ENCODE peak calls at places on chromosomes 12 and 14, in six cellular contexts. H, J, D, I, P and C are unnamed samples.

GRCh38 chr14:36660736-36661505 is 739 bp upstream of the PAX9 start:
- DNase-seq in I (no peak), D (no peak), J (no peak), P (no peak), H (no peak), C (no peak)

GRCh38 chr12:57722716-57723629 is 15.6 kb downstream of the AGAP2 start:
- DNase-seq in P (no peak), D (no peak), I (no peak), H (no peak), J (no peak), C (no peak)

GRCh38 chr12:92912052-92912451 is 17.0 kb downstream of the EEA1 start:
- DNase-seq in I (no peak), J (no peak), D (no peak), H (no peak), P (peak), C (no peak)

GRCh38 chr12:109696485-109697269 is 16.9 kb upstream of the FAM222A start:
- DNase-seq in D (no peak), P (no peak), H (peak), I (peak), J (no peak), C (no peak)

GRCh38 chr14:91876492-91876891 is 9.2 kb upstream of the TC2N start:
- DNase-seq in H (no peak), P (no peak), J (no peak), I (no peak), D (no peak), C (no peak)

GRCh38 chr14:37145395-37145794 is 27.0 kb downstream of the SLC25A21 start:
- DNase-seq in P (no peak), D (no peak), I (no peak), H (no peak), J (no peak), C (no peak)

GRCh38 chr12:68963456-68963859 is 30.5 kb upstream of the CPM start:
- DNase-seq in P (no peak), J (no peak), H (no peak), D (no peak), I (no peak), C (no peak)

GRCh38 chr12:131910302-131911110 is 16.1 kb downstream of the ULK1 start:
- DNase-seq in D (no peak), J (no peak), H (no peak), I (no peak), P (no peak), C (no peak)

GRCh38 chr12:39990122-39991101 is 115.5 kb downstream of the SLC2A13 start:
- DNase-seq in I (peak), H (peak), J (peak), D (peak), P (peak), C (peak)

GRCh38 chr12:94290353-94290752 is 142.0 kb downstream of the PLXNC1 start:
- DNase-seq in H (no peak), J (no peak), D (no peak), I (no peak), P (no peak), C (no peak)

GRCh38 chr14:59454131-59454530 is 11.0 kb downstream of the GPR135 start:
- DNase-seq in D (no peak), H (peak), J (no peak), P (peak), I (no peak), C (no peak)

GRCh38 chr12:2797721-2798418 is 3.1 kb downstream of the FKBP4 start:
- DNase-seq in J (no peak), D (no peak), I (no peak), H (peak), P (no peak), C (no peak)

GRCh38 chr12:31331242-31331641 is 5.3 kb upstream of the SINHCAF start:
- DNase-seq in J (no peak), H (no peak), D (no peak), P (no peak), I (no peak), C (no peak)

GRCh38 chr14:104169765-104170113 is 31.4 kb downstream of the KIF26A start:
- DNase-seq in I (no peak), D (no peak), H (no peak), J (no peak), P (no peak), C (no peak)

GRCh38 chr12:96143392-96143791 is 50.8 kb upstream of the ELK3 start:
- DNase-seq in P (no peak), H (no peak), J (no peak), D (no peak), I (no peak), C (no peak)

GRCh38 chr12:85698937-85699336 is 137.3 kb downstream of the RASSF9 start:
- DNase-seq in P (no peak), I (no peak), J (no peak), H (no peak), D (no peak), C (no peak)

GRCh38 chr14:95321693-95322455 is 2.2 kb upstream of the CLMN start:
- DNase-seq in P (no peak), H (no peak), I (no peak), D (no peak), J (no peak), C (no peak)

GRCh38 chr12:82937151-82937550 is 250.4 kb downstream of the TMTC2 start:
- DNase-seq in I (no peak), H (peak), J (no peak), D (no peak), P (no peak), C (no peak)

GRCh38 chr12:72141381-72141780 is 130.8 kb upstream of the TRHDE start:
- DNase-seq in P (no peak), J (no peak), H (peak), I (peak), D (peak), C (no peak)

GRCh38 chr12:15979096-15980091 is 68.3 kb downstream of the DERA start:
- DNase-seq in H (peak), J (no peak), D (no peak), P (peak), I (peak), C (no peak)

GRCh38 chr14:41022932-41023331 is 583.7 kb upstream of the LRFN5 start:
- DNase-seq in I (no peak), H (peak), D (no peak), J (no peak), P (no peak), C (no peak)

GRCh38 chr12:1739368-1739767 is 48.5 kb downstream of the ADIPOR2 start:
- DNase-seq in D (no peak), I (no peak), P (no peak), J (no peak), H (no peak), C (no peak)

GRCh38 chr12:119157528-119157927 is 21.2 kb upstream of the HSPB8 start:
- DNase-seq in D (no peak), J (no peak), I (no peak), H (no peak), P (no peak), C (no peak)

GRCh38 chr12:45745861-45746277 is 16.4 kb downstream of the ARID2 start:
- DNase-seq in P (no peak), D (no peak), I (no peak), H (peak), J (no peak), C (no peak)

GRCh38 chr14:104393898-104394605 is 185.5 kb upstream of the C14orf180 start:
- DNase-seq in D (no peak), P (no peak), I (no peak), J (peak), H (peak), C (no peak)

GRCh38 chr12:62166525-62166924 is 93.7 kb upstream of the USP15 start:
- DNase-seq in J (no peak), H (no peak), P (no peak), D (no peak), I (no peak), C (no peak)

GRCh38 chr14:69077841-69078240 is 75.1 kb downstream of the DCAF5 start:
- DNase-seq in H (peak), P (no peak), I (no peak), J (no peak), D (no peak), C (no peak)

GRCh38 chr12:72288436-72288835 is 16.3 kb downstream of the TRHDE start:
- DNase-seq in I (no peak), P (no peak), D (no peak), H (no peak), J (no peak), C (no peak)

GRCh38 chr14:59161571-59162175 is 26.8 kb upstream of the DAAM1 start:
- DNase-seq in J (peak), I (no peak), D (no peak), H (peak), P (peak), C (no peak)

GRCh38 chr12:48183876-48184548 is 568 bp downstream of the CCDC184 start:
- DNase-seq in J (peak), I (no peak), D (no peak), P (no peak), H (no peak), C (peak)

GRCh38 chr12:60148109-60148508 is 552.3 kb downstream of the SLC16A7 start:
- DNase-seq in P (peak), I (no peak), J (no peak), H (peak), D (no peak), C (no peak)

GRCh38 chr12:53220857-53221202 is 11.2 kb downstream of the RARG start:
- DNase-seq in J (peak), H (peak), P (no peak), I (peak), D (peak), C (peak)

GRCh38 chr12:46303039-46303666 is 34.3 kb upstream of the SLC38A1 start:
- DNase-seq in J (peak), P (no peak), D (peak), I (peak), H (peak), C (no peak)

GRCh38 chr14:105694961-105695360 is 168.6 kb downstream of the TMEM121 start:
- DNase-seq in J (no peak), H (no peak), D (no peak), I (no peak), P (no peak), C (no peak)
- TF ChIP-seq CTCF in J (no peak), H (no peak), D (no peak), I (no peak), P (no peak), C (no peak)

GRCh38 chr14:20986811-20987210 is 3.0 kb upstream of the METTL17 start:
- DNase-seq in J (no peak), P (peak), I (peak), D (no peak), H (peak), C (no peak)

GRCh38 chr14:20988717-20989116 is 1.1 kb upstream of the METTL17 start:
- DNase-seq in P (no peak), I (no peak), J (no peak), D (no peak), H (peak), C (no peak)

GRCh38 chr14:20989464-20989786 is 355 bp upstream of the METTL17 start:
- DNase-seq in I (peak), D (no peak), J (no peak), H (no peak), P (no peak), C (no peak)

DNA sequence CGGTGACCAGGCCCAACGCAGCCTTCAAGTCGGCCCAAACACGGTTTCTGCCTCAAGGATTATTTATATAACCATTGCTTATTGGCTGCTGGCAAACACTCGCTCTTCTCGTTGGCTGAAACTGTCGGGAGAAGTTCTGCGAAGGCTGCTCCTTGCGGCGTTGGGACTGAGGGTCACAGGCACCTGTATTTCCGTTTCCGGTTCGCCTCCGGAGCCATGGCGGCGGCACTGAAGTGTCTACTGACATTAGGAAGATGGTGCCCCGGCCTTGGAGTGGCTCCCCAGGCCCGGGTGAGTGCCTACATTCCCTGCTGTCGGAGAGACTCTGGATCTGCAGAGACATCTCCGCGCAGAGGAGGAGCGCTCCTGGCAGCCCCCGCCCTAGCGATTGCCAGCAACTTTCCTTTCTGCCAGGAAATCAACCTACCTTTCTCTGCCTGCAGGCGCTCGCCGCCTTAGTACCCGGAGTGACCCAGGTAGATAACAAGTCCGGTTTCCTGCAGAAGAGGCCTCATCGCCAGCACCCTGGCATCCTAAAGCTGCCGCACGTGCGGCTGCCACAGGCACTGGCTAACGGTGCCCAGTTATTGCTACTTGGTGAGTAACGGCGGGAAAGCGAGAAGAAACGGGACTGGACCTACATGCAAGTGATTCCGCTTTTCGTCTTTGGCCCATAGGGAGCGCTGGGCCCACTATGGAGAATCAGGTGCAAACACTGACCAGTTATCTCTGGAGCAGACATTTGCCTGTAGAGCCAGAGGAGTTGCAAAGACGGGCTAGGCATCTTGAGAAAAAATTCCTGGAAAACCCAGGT is at the start of gene METTL17:
- DNase-seq in P (peak), I (peak), H (peak), D (peak), J (peak), C (peak)
- TF ChIP-seq CTCF in P (peak), I (peak), H (peak), D (peak), J (peak), C (no peak)

DNA sequence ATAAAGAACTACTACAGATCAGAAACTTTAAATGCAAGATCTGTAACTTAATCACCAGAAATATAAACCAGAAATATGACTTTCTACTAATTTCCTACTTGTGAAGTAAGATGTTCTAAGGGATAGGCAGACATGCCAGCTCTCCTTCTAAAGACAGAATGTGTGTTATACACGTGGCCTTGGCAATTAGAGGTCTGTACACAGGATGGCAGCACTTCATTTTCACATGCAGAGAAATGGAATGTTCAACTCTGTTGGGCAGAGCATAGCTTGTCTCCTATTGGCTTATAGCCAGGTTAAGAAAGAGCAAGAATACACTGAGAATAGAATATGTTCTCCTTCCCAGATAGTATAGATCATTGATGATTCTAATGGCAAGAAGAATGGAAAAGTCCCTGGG is 403.8 kb downstream of the DAD1 start:
- DNase-seq in H (peak), I (no peak), J (no peak), P (no peak), D (no peak), C (no peak)
- TF ChIP-seq CTCF in H (peak), I (no peak), J (no peak), P (no peak), D (no peak), C (no peak)

GRCh38 chr14:75258079-75258802 is 20.4 kb upstream of the FOS start:
- DNase-seq in D (no peak), P (no peak), I (no peak), H (peak), J (no peak), C (no peak)

GRCh38 chr14:75258803-75259509 is 19.7 kb upstream of the FOS start:
- DNase-seq in H (peak), J (peak), I (peak), D (peak), P (peak), C (peak)

GRCh38 chr14:75259946-75260545 is 18.6 kb upstream of the FOS start:
- DNase-seq in D (no peak), I (no peak), P (no peak), J (no peak), H (no peak), C (no peak)

GRCh38 chr14:75257241-75257640 is 21.4 kb upstream of the FOS start:
- DNase-seq in P (no peak), H (no peak), I (no peak), J (no peak), D (no peak), C (no peak)

DNA sequence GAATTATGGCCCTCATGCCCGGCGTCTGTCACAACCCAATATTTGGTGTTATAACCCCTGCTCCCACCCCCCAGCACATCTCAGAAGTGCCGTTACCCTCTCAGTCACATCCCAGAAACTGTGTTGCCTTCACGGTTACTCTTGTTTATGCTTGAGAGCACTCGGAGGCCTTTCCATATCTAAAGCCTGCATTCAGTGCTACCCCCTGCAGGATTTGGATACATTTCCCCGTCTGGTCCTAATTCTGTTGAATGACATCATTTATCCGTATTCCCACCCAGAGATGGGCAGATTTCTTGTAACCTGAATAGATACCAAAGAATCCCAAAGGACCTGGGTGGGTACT is 19.1 kb upstream of the FOS start:
- DNase-seq in I (no peak), P (no peak), D (no peak), H (peak), J (no peak), C (no peak)
- TF ChIP-seq CTCF in I (peak), P (peak), D (no peak), H (peak), J (no peak), C (no peak)

DNA sequence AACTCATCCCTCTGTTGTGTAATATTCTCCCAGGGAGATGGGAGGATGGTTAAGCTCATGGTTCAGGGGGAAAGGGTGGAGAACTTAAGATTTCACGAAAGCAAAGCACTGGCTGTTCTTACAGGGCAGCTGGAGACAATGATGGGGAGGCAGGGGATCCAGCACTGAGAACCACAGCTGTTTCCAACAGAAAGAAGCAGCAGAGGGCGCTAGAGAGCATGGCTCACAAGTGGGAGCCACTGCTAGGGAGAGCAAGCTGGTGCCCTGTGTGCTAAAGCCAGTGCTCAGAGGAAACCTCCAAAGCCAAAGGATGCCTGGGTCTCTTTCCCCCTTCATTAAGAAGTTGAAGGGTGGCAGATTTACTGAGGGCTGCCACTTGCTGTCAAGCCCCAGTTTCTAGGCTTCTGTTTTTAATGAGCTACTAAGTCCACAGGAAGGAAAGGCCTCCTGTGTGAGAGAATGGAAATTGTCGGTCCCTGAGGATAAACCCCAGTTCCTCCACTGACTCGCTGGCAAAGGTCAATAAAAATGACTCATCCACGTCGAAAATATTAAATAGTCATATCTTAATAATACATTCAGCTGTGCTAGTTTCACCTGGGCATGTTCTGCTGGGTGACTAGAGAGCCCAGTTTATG is 199.7 kb downstream of the ANO2 start:
- DNase-seq in H (peak), P (peak), D (no peak), I (peak), J (peak), C (no peak)
- TF ChIP-seq CTCF in H (peak), P (peak), D (peak), I (peak), J (peak), C (no peak)

DNA sequence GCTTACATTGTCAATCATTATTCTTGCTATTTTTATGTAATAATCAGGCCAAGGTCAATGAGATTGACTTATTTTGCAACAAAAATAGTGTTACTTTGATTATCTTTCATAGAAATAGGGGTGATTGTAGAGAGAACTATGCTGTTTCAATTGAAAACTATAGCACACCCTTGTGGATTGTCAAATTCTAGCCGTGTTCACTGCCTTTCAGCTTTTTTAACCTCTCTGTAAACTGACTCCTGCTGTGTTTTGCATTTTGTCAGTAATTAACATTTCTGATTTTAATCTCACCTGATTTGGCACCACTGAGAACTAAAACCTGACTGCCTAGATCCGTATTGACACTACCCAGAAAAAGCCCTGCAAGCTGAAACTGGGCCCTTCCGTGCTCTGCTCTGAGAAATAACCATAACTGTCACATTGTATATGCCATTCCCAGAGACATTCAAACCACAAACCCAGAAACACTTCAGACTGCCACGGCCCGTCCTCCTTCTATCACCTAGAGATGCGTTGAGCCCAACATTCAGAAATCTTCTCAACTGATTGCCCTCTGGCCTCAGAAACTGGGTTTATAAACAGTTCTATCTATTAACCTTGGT is 26.6 kb upstream of the ETV6 start:
- DNase-seq in D (peak), H (peak), J (no peak), I (no peak), P (no peak), C (no peak)
- TF ChIP-seq CTCF in D (peak), H (peak), J (no peak), I (peak), P (peak), C (no peak)

GRCh38 chr12:12563529-12563928 is 866 bp upstream of the DUSP16 start:
- DNase-seq in J (no peak), D (no peak), H (peak), I (no peak), P (no peak), C (no peak)

GRCh38 chr12:12561305-12562015 is 1.2 kb downstream of the DUSP16 start:
- DNase-seq in D (no peak), I (no peak), J (peak), H (peak), P (no peak), C (peak)

GRCh38 chr12:12562016-12562483 is 613 bp downstream of the DUSP16 start:
- DNase-seq in I (peak), J (no peak), H (peak), D (no peak), P (no peak), C (peak)

GRCh38 chr12:12560587-12561304 is 1.9 kb downstream of the DUSP16 start:
- DNase-seq in D (peak), P (no peak), J (no peak), I (peak), H (peak), C (no peak)

GRCh38 chr12:12562585-12563245 is at the start of gene DUSP16:
- DNase-seq in P (peak), J (peak), D (peak), I (peak), H (peak), C (peak)
- TF ChIP-seq CTCF in P (no peak), J (no peak), D (no peak), I (no peak), H (no peak), C (no peak)